ENCODE peak calls at places on chromosomes 6 and 20, in four cellular contexts. One of them, this sample, is unnamed.
A peak's percentile ranks its signal among the peaks of the same experiment; 100 is the strongest.

GRCh38 chr6:148358196-148358785 is 15.7 kb downstream of the SASH1 start:
- DNase-seq in fibroblast of lung: peak; percentile 47
- DNase-seq in ascending aorta: peak; percentile 80
- DNase-seq in A549: no peak
- DNase-seq in this sample: no peak

GRCh38 chr6:158262755-158263154 is 49.5 kb upstream of the TULP4 start:
- DNase-seq in fibroblast of lung: no peak
- DNase-seq in ascending aorta: no peak
- DNase-seq in A549: no peak
- DNase-seq in this sample: no peak

GRCh38 chr20:50710492-50711063 is 19.2 kb upstream of the RIPOR3 start:
- DNase-seq in fibroblast of lung: peak; percentile 29
- DNase-seq in ascending aorta: no peak
- DNase-seq in A549: no peak
- DNase-seq in this sample: peak; percentile 30

GRCh38 chr6:156028310-156029131 is 572.9 kb upstream of the NOX3 start:
- DNase-seq in fibroblast of lung: no peak
- DNase-seq in ascending aorta: no peak
- DNase-seq in A549: no peak
- DNase-seq in this sample: no peak

GRCh38 chr20:10502098-10502526 is 67.0 kb downstream of the SLX4IP start:
- DNase-seq in fibroblast of lung: no peak
- DNase-seq in ascending aorta: no peak
- DNase-seq in A549: no peak
- DNase-seq in this sample: no peak

GRCh38 chr20:23773127-23773526 is 22.4 kb upstream of the CST1 start:
- DNase-seq in fibroblast of lung: no peak
- DNase-seq in ascending aorta: no peak
- DNase-seq in A549: no peak
- DNase-seq in this sample: no peak

GRCh38 chr20:23136893-23137745 is 51.0 kb upstream of the CD93 start:
- DNase-seq in fibroblast of lung: peak; percentile 39
- DNase-seq in ascending aorta: no peak
- DNase-seq in A549: peak; percentile 43
- DNase-seq in this sample: peak; percentile 86

GRCh38 chr6:119065382-119065781 is 13.1 kb downstream of the FAM184A start:
- DNase-seq in fibroblast of lung: no peak
- DNase-seq in ascending aorta: no peak
- DNase-seq in A549: no peak
- DNase-seq in this sample: no peak

GRCh38 chr20:32465092-32465900 is 107.2 kb downstream of the ASXL1 start:
- DNase-seq in fibroblast of lung: peak; percentile 87
- DNase-seq in ascending aorta: no peak
- DNase-seq in A549: peak; percentile 88
- DNase-seq in this sample: no peak

GRCh38 chr6:152983637-152984386 is 971 bp upstream of the FBXO5 start:
- DNase-seq in fibroblast of lung: peak; percentile 81
- DNase-seq in ascending aorta: peak; percentile 96
- DNase-seq in A549: peak; percentile 66
- DNase-seq in this sample: peak; percentile 80

GRCh38 chr6:19410477-19410876 is 426.7 kb upstream of the ID4 start:
- DNase-seq in fibroblast of lung: peak; percentile 92
- DNase-seq in ascending aorta: no peak
- DNase-seq in A549: peak; percentile 3
- DNase-seq in this sample: peak; percentile 90

GRCh38 chr6:129859524-129859923 is 1.6 kb downstream of the TMEM244 start:
- DNase-seq in fibroblast of lung: peak; percentile 72
- DNase-seq in ascending aorta: no peak
- DNase-seq in A549: no peak
- DNase-seq in this sample: no peak

GRCh38 chr6:158847012-158847529 is 27.9 kb upstream of the EZR start:
- DNase-seq in fibroblast of lung: no peak
- DNase-seq in ascending aorta: no peak
- DNase-seq in A549: no peak
- DNase-seq in this sample: no peak

GRCh38 chr20:5090191-5090590 is 29.6 kb downstream of the PCNA start:
- DNase-seq in fibroblast of lung: no peak
- DNase-seq in ascending aorta: no peak
- DNase-seq in A549: no peak
- DNase-seq in this sample: no peak

GRCh38 chr6:54595844-54596243 is 250.7 kb upstream of the FAM83B start:
- DNase-seq in fibroblast of lung: peak; percentile 11
- DNase-seq in ascending aorta: no peak
- DNase-seq in A549: no peak
- DNase-seq in this sample: no peak

GRCh38 chr6:137297887-137298286 is 78.7 kb upstream of the IFNGR1 start:
- DNase-seq in fibroblast of lung: peak; percentile 11
- DNase-seq in ascending aorta: no peak
- DNase-seq in A549: no peak
- DNase-seq in this sample: no peak

GRCh38 chr20:50308513-50309279 is 118.1 kb downstream of the CEBPB start:
- DNase-seq in fibroblast of lung: peak; percentile 99
- DNase-seq in ascending aorta: peak; percentile 98
- DNase-seq in A549: peak; percentile 98
- DNase-seq in this sample: peak; percentile 64

GRCh38 chr6:88403486-88403885 is 237.3 kb upstream of the CNR1 start:
- DNase-seq in fibroblast of lung: peak; percentile 4
- DNase-seq in ascending aorta: no peak
- DNase-seq in A549: no peak
- DNase-seq in this sample: no peak

GRCh38 chr6:103895136-103895535 is 964.6 kb downstream of the HACE1 start:
- DNase-seq in fibroblast of lung: no peak
- DNase-seq in ascending aorta: no peak
- DNase-seq in A549: no peak
- DNase-seq in this sample: no peak

GRCh38 chr6:6908116-6908515 is 199.6 kb upstream of the RREB1 start:
- DNase-seq in fibroblast of lung: no peak
- DNase-seq in ascending aorta: no peak
- DNase-seq in A549: no peak
- DNase-seq in this sample: no peak

GRCh38 chr20:56428388-56428787 is 16.3 kb downstream of the CASS4 start:
- DNase-seq in fibroblast of lung: no peak
- DNase-seq in ascending aorta: no peak
- DNase-seq in A549: no peak
- DNase-seq in this sample: no peak

GRCh38 chr20:51480507-51481270 is 61.8 kb downstream of the NFATC2 start:
- DNase-seq in fibroblast of lung: no peak
- DNase-seq in ascending aorta: no peak
- DNase-seq in A549: no peak
- DNase-seq in this sample: no peak

GRCh38 chr6:33172307-33173227 is 19.7 kb downstream of the COL11A2 start:
- DNase-seq in fibroblast of lung: peak; percentile 18
- DNase-seq in ascending aorta: no peak
- DNase-seq in A549: peak; percentile 36
- DNase-seq in this sample: no peak

GRCh38 chr6:83615025-83615999 is 93.6 kb downstream of the SNAP91 start:
- DNase-seq in fibroblast of lung: peak; percentile 28
- DNase-seq in ascending aorta: no peak
- DNase-seq in A549: peak; percentile 36
- DNase-seq in this sample: no peak

GRCh38 chr6:26268659-26269402 is 96.2 kb upstream of the BTN3A2 start:
- DNase-seq in fibroblast of lung: peak; percentile 81
- DNase-seq in ascending aorta: no peak
- DNase-seq in A549: no peak
- DNase-seq in this sample: peak; percentile 87

GRCh38 chr6:38193486-38194281 is 374.2 kb downstream of the ZFAND3 start:
- DNase-seq in fibroblast of lung: no peak
- DNase-seq in ascending aorta: peak; percentile 30
- DNase-seq in A549: no peak
- DNase-seq in this sample: no peak

GRCh38 chr20:33119725-33120720 is 40.6 kb downstream of the BPIFB4 start:
- DNase-seq in fibroblast of lung: no peak
- DNase-seq in ascending aorta: no peak
- DNase-seq in A549: no peak
- DNase-seq in this sample: peak; percentile 46

GRCh38 chr6:27374824-27375612 is 13.5 kb upstream of the ZNF391 start:
- DNase-seq in fibroblast of lung: peak; percentile 66
- DNase-seq in ascending aorta: peak; percentile 85
- DNase-seq in A549: no peak
- DNase-seq in this sample: peak; percentile 84

GRCh38 chr20:47205577-47206123 is 150.8 kb downstream of the ZMYND8 start:
- DNase-seq in fibroblast of lung: peak; percentile 78
- DNase-seq in ascending aorta: peak; percentile 82
- DNase-seq in A549: peak; percentile 74
- DNase-seq in this sample: peak; percentile 48

GRCh38 chr6:147548930-147549475 is 40.5 kb downstream of the SAMD5 start:
- DNase-seq in fibroblast of lung: no peak
- DNase-seq in ascending aorta: no peak
- DNase-seq in A549: no peak
- DNase-seq in this sample: no peak

GRCh38 chr6:164133095-164133494 is 718.6 kb downstream of the QKI start:
- DNase-seq in fibroblast of lung: peak; percentile 66
- DNase-seq in ascending aorta: no peak
- DNase-seq in A549: no peak
- DNase-seq in this sample: no peak

GRCh38 chr20:19978511-19979210 is 38.5 kb upstream of the NAA20 start:
- DNase-seq in fibroblast of lung: no peak
- DNase-seq in ascending aorta: no peak
- DNase-seq in A549: no peak
- DNase-seq in this sample: no peak

GRCh38 chr20:19918965-19919329 is 98.2 kb upstream of the NAA20 start:
- DNase-seq in fibroblast of lung: no peak
- DNase-seq in ascending aorta: no peak
- DNase-seq in A549: no peak
- DNase-seq in this sample: no peak

GRCh38 chr6:166997768-166998255 is 1.4 kb upstream of the CEP43 start:
- DNase-seq in fibroblast of lung: peak; percentile 71
- DNase-seq in ascending aorta: no peak
- DNase-seq in A549: peak; percentile 79
- DNase-seq in this sample: peak; percentile 68
- TF ChIP-seq CTCF in fibroblast of lung: peak; percentile 70
- TF ChIP-seq CTCF in ascending aorta: peak; percentile 6
- TF ChIP-seq CTCF in A549: peak; percentile 27
- TF ChIP-seq CTCF in this sample: peak; percentile 63

GRCh38 chr20:62377615-62378085 is 9.3 kb upstream of the RPS21 start:
- DNase-seq in fibroblast of lung: no peak
- DNase-seq in ascending aorta: no peak
- DNase-seq in A549: no peak
- DNase-seq in this sample: no peak

GRCh38 chr20:62378215-62378614 is 8.7 kb upstream of the RPS21 start:
- DNase-seq in fibroblast of lung: peak; percentile 25
- DNase-seq in ascending aorta: no peak
- DNase-seq in A549: no peak
- DNase-seq in this sample: peak; percentile 95

GRCh38 chr20:62381842-62382241 is 5.1 kb upstream of the RPS21 start:
- DNase-seq in fibroblast of lung: no peak
- DNase-seq in ascending aorta: no peak
- DNase-seq in A549: no peak
- DNase-seq in this sample: no peak

GRCh38 chr20:62382306-62383198 is 4.4 kb upstream of the RPS21 start:
- DNase-seq in fibroblast of lung: peak; percentile 62
- DNase-seq in ascending aorta: peak; percentile 88
- DNase-seq in A549: peak; percentile 87
- DNase-seq in this sample: no peak

DNA sequence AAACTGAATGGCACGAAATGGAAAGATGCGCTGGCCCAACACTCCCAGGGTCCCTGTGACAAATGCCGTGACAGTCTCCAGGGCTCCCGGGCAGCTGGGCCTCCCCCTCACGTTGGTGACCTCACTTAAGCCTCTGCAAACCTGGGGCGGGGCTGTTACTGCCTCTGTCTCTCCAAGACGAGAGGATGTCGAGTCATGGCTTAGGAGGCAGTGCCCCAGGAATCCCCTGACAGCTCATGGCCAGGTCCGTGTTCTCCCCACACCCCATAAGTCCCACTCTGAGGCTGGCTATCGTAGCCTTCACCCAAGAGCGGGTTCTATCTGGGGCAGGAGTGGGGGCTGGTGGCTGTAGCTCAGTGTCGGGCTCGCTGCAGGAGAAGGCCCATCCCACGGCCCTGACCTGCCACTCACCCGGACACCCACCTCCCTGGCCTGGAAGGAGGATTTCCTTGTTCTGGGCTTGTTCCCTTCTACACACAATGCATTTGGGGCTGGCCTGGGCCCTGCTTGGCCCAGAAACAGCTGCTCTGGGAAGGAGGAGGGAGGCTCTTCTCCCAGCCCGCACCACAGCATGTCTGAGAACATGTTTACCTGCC is 5.6 kb upstream of the RPS21 start:
- DNase-seq in fibroblast of lung: peak; percentile 75
- DNase-seq in ascending aorta: no peak
- DNase-seq in A549: peak; percentile 83
- DNase-seq in this sample: peak; percentile 79
- H3K27ac ChIP-seq in fibroblast of lung: peak overlapping the region; percentile 68
- H3K27ac ChIP-seq in ascending aorta: peak overlapping the region; percentile 47
- H3K27ac ChIP-seq in A549: peak overlapping the region; percentile 78
- H3K27ac ChIP-seq in this sample: peak overlapping the region; percentile 92

GRCh38 chr20:57881466-57882405 is 171.9 kb upstream of the PMEPA1 start:
- DNase-seq in fibroblast of lung: no peak
- DNase-seq in ascending aorta: no peak
- DNase-seq in A549: no peak
- DNase-seq in this sample: no peak

GRCh38 chr20:57884956-57885355 is 175.1 kb upstream of the PMEPA1 start:
- DNase-seq in fibroblast of lung: no peak
- DNase-seq in ascending aorta: peak; percentile 21
- DNase-seq in A549: no peak
- DNase-seq in this sample: no peak

GRCh38 chr20:57880155-57880648 is 170.4 kb upstream of the PMEPA1 start:
- DNase-seq in fibroblast of lung: peak; percentile 33
- DNase-seq in ascending aorta: peak; percentile 45
- DNase-seq in A549: no peak
- DNase-seq in this sample: no peak

GRCh38 chr20:57883761-57884160 is 173.9 kb upstream of the PMEPA1 start:
- DNase-seq in fibroblast of lung: no peak
- DNase-seq in ascending aorta: peak; percentile 24
- DNase-seq in A549: no peak
- DNase-seq in this sample: no peak

GRCh38 chr20:57882451-57883161 is 172.8 kb upstream of the PMEPA1 start:
- DNase-seq in fibroblast of lung: peak; percentile 40
- DNase-seq in ascending aorta: peak; percentile 48
- DNase-seq in A549: peak; percentile 27
- DNase-seq in this sample: no peak
- TF ChIP-seq CTCF in fibroblast of lung: no peak
- TF ChIP-seq CTCF in ascending aorta: no peak
- TF ChIP-seq CTCF in A549: no peak
- TF ChIP-seq CTCF in this sample: peak; percentile 11

DNA sequence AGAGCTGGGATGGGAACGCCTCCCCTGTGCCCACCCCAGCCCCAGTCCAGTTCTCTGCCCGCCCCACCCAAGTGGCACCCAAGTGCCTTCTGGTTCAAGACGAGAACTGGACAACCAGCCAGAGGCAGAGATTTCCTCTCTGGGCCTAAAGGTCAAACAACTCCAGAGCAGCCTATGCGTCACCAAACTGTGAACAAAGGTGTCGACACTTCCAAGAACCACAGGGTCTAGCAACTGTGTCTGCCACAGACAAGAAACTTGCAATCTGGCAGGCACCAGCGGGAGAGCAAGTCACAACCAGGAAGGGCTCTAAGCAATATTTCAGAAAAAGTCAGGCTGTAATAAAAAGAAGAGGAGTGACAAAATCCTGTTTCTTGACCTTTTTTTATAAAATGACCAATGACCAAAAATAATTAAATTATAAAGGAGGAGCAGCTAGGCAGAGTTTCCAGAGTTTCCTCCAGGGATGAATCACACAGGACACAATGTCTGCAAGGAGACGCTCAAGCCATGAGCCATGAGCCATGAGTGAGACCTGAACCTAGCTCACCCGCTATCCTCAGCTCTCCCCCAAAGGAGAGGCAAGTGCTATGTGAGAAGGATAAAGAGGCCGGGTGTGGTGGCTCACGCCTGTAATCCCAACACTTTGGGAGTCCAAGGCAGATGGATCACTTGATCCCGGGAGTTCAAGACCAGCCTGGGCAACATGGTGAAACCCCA is 11.1 kb downstream of the EDEM2 start:
- DNase-seq in fibroblast of lung: peak; percentile 78
- DNase-seq in ascending aorta: no peak
- DNase-seq in A549: peak; percentile 53
- DNase-seq in this sample: no peak
- H3K27ac ChIP-seq in fibroblast of lung: no peak overlapping the region
- H3K27ac ChIP-seq in ascending aorta: peak overlapping the region; percentile 85
- H3K27ac ChIP-seq in A549: peak overlapping the region; percentile 71
- H3K27ac ChIP-seq in this sample: no peak overlapping the region

This sample was measured in foreskin keratinocyte.